ENCODE peak calls at places on chromosomes 16 and 17, in nine cellular contexts. L, F, Z, E, Q, Y, A, H and G are unnamed samples. For H3K4me1, the result is how much of the 10 kb centered on the place peaks cover.

GRCh38 chr17:2710804-2711607 is 558 bp downstream of the CLUH start:
- DNase-seq in E (no peak), Z (no peak), F (no peak), Y (no peak), H (peak), L (no peak), Q (no peak), A (peak), G (peak)

GRCh38 chr17:38898812-38899348 is 26.5 kb upstream of the LASP1NB start:
- DNase-seq in Y (peak), E (no peak), H (peak), F (no peak), Z (no peak), A (no peak), L (no peak), Q (no peak), G (no peak)

GRCh38 chr16:51343411-51343810 is 192.3 kb upstream of the SALL1 start:
- DNase-seq in Y (no peak), H (no peak), Q (no peak), F (no peak), E (no peak), Z (peak), L (no peak), A (no peak), G (no peak)

GRCh38 chr16:2197765-2198164 is 1.4 kb upstream of the CASKIN1 start:
- DNase-seq in F (no peak), E (no peak), Z (no peak), L (no peak), Y (no peak), H (no peak), Q (no peak), A (no peak), G (no peak)

GRCh38 chr17:14845562-14846335 is 419.4 kb downstream of the PMP22 start:
- DNase-seq in F (no peak), Z (no peak), Y (peak), Q (no peak), E (peak), A (peak), L (no peak), H (no peak), G (no peak)

GRCh38 chr17:58200024-58200633 is 7.6 kb downstream of the EPX start:
- DNase-seq in H (peak), F (peak), A (peak), Q (peak), L (no peak), Y (peak), Z (peak), E (no peak), G (peak)

GRCh38 chr16:48352648-48353347 is 32.4 kb downstream of the SIAH1 start:
- DNase-seq in Z (no peak), Y (no peak), A (no peak), L (no peak), Q (no peak), E (no peak), H (no peak), F (no peak), G (no peak)

GRCh38 chr16:18050777-18051176 is 285.8 kb downstream of the NPIPA8 start:
- DNase-seq in Q (no peak), H (no peak), F (no peak), Y (no peak), E (no peak), A (no peak), Z (no peak), L (no peak), G (no peak)

GRCh38 chr16:924806-925205 is 46.0 kb downstream of the LMF1 start:
- DNase-seq in L (no peak), H (no peak), Y (no peak), Z (no peak), A (no peak), Q (no peak), E (no peak), F (no peak), G (no peak)

GRCh38 chr17:60989439-60989838 is 311.8 kb downstream of the BCAS3 start:
- DNase-seq in Y (no peak), Z (no peak), Q (no peak), F (no peak), E (no peak), L (no peak), A (no peak), H (no peak), G (no peak)

GRCh38 chr17:34598161-34598776 is 18.9 kb downstream of the TMEM132E start:
- DNase-seq in E (no peak), H (no peak), L (no peak), A (no peak), Q (peak), Y (no peak), F (no peak), Z (no peak), G (no peak)

GRCh38 chr16:7397901-7398300 is 65.3 kb downstream of the RBFOX1 start:
- DNase-seq in Y (no peak), Z (no peak), L (no peak), H (no peak), F (no peak), A (peak), Q (no peak), E (no peak), G (peak)

GRCh38 chr17:38585056-38585804 is 20.5 kb downstream of the SRCIN1 start:
- DNase-seq in L (no peak), H (no peak), A (peak), Z (no peak), F (no peak), E (no peak), Y (no peak), Q (no peak), G (no peak)

GRCh38 chr17:77869041-77869595 is 89.4 kb upstream of the TNRC6C start:
- DNase-seq in Z (no peak), A (no peak), E (no peak), Q (no peak), L (peak), Y (no peak), H (peak), F (no peak), G (no peak)

DNA sequence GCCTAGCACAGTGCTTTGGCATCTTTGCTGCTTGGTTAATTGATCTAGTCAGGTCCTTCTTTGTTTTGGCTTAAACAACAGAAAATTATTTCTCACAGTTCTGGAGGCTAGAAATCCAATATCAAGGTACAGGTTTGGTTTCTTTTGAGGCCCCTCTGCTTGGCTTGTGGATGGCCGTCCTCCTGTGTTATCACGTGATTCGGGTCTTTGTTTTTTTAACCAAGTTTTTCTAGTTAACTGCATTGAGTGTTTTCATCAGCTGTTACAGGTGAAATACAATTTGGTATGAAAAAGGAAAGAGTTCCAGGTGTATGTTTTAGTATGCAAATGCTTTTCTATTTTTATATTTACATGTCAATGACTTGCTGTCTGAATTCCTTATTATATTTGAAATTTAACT is 2.8 kb downstream of the NLK start:
- DNase-seq in A (no peak), L (no peak), Q (no peak), Z (no peak), E (no peak), F (no peak), H (no peak), Y (no peak), G (no peak)
- H3K4me3 ChIP-seq in A (peak), L (no peak), Q (no peak), Z (peak), E (no peak), F (no peak), H (no peak), Y (no peak), G (no peak)

DNA sequence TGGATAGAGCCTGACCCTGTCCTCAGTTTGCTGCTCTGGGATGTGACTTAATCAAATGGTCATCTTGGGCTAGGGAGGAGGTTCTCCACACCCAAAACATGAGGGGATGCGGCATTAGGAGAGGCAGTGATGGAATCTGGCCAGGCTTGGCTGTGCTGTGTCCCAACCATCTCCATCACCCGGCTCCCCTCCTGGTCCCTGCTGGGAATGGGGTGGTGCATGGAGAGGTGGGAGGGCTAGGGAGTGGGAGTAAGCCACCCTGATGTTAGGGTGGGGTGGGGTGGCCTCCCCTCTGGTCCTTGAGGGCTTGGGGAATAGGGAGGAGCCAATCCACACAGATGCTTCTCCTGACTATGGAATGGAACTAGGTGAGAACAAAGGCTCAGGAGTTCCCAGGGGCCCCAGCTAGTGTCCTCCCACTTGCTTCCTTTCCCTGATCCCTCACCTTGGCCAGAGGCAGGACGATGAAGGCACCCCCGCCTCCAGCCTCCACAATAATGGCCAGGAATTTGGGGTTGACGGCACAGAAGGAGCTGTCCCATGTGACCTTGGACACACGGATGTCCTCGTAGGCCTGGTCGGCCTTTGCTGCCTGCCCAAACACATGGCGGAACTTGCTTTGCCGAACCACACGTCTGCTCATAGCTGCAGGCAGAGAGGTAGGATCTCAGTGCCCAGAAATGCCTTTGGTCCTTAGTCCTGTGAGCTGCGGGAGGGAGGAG is 1.8 kb downstream of the CORO6 start:
- DNase-seq in E (no peak), A (no peak), Y (no peak), H (no peak), L (no peak), Z (no peak), Q (no peak), F (no peak), G (no peak)
- H3K4me1 ChIP-seq in E (under half), A (under half), Y (half or more), H (under half), L (under half), Z (under half), Q (under half), F (under half), G (under half)

DNA sequence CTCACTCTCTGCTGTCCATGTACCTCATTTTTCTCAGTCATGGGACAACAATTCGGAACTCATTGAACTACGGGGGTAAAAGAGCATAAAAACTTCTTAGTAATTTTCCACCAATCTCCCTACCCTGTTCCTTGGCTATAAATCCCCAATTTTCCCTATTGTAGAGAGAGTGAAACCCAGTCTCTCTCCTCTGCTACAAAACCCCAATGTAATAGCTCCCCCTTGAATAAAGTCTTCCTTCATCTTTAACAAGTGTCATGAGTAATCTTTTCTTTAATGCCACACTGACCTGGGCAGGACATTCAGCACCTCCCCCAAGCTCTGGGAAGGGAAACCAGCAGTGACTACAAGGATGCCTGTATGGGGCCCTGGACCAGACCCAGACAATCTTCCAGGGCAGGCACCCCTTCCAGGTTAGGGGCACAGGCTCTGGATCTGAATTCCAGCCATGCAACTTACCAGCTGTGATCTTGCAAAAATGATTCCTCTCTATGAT is 10.2 kb upstream of the EIF1 start:
- DNase-seq in E (no peak), A (no peak), L (no peak), Y (no peak), F (no peak), Z (no peak), Q (no peak), H (no peak), G (no peak)
- H3K4me3 ChIP-seq in E (peak), A (peak), L (no peak), Y (no peak), F (no peak), Z (peak), Q (no peak), H (peak), G (peak)

GRCh38 chr16:84932691-84933090 is 78.6 kb downstream of the ZDHHC7 start:
- DNase-seq in A (no peak), Q (no peak), E (no peak), F (no peak), L (no peak), Z (no peak), H (no peak), Y (no peak), G (no peak)
- H3K4me1 ChIP-seq in A (under half), Q (half or more), E (under half), F (under half), L (under half), Z (under half), H (under half), Y (under half), G (under half)

GRCh38 chr17:68238488-68238887 is 9.4 kb upstream of the AMZ2 start:
- DNase-seq in A (no peak), Q (no peak), L (no peak), F (no peak), H (no peak), Z (no peak), E (no peak), Y (no peak), G (no peak)

GRCh38 chr17:68239967-68240366 is 7.9 kb upstream of the AMZ2 start:
- DNase-seq in E (no peak), L (no peak), A (no peak), Y (no peak), Q (no peak), Z (no peak), H (no peak), F (no peak), G (no peak)

GRCh38 chr17:68238894-68239293 is 8.9 kb upstream of the AMZ2 start:
- DNase-seq in Z (no peak), H (no peak), Q (no peak), A (no peak), L (no peak), E (no peak), Y (no peak), F (no peak), G (no peak)
- H3K4me3 ChIP-seq in Z (no peak), H (no peak), Q (no peak), A (no peak), L (no peak), E (no peak), Y (no peak), F (no peak), G (no peak)